ENCODE peak calls at places on chromosomes 1 and 21, in six cellular contexts. C is skeletal muscle cell; F is stimulated activated CD4-positive, alpha-beta T cell treated with anti-CD3 and anti-CD28 coated beads, TNF-alpha, amount 100 ng/mL, for 1 hour; B is GM18507; S is KG1; O is neural crest cell. J is an unnamed sample.

GRCh38 chr1:63946866-63947491 is 173.2 kb downstream of the ROR1 start:
- DNase-seq in C (no peak), F (no peak), B (no peak), S (no peak), O (no peak), J (peak; percentile 93)

GRCh38 chr21:14520535-14520934 is 25.6 kb downstream of the SAMSN1 start:
- DNase-seq in C (no peak), F (no peak), B (no peak), S (peak; percentile 55), O (no peak), J (no peak)

GRCh38 chr1:21781971-21782867 is 730 bp downstream of the USP48 start:
- DNase-seq in C (no peak), F (no peak), B (no peak), S (no peak), O (peak; percentile 26), J (no peak)

GRCh38 chr1:10771789-10772188 is 24.7 kb downstream of the CASZ1 start:
- DNase-seq in C (no peak), F (no peak), B (no peak), S (no peak), O (no peak), J (no peak)

GRCh38 chr1:223197923-223198627 is 55.0 kb upstream of the TLR5 start:
- DNase-seq in C (no peak), F (no peak), B (no peak), S (no peak), O (no peak), J (no peak)

GRCh38 chr1:162206300-162206699 is 136.8 kb downstream of the NOS1AP start:
- DNase-seq in C (no peak), F (no peak), B (no peak), S (no peak), O (no peak), J (no peak)

GRCh38 chr1:116377564-116378529 is 4.8 kb downstream of the ATP1A1 start:
- DNase-seq in C (peak; percentile 90), F (no peak), B (peak; percentile 30), S (no peak), O (no peak), J (peak; percentile 75)

GRCh38 chr1:51684776-51685175 is 67.9 kb downstream of the OSBPL9 start:
- DNase-seq in C (no peak), F (no peak), B (no peak), S (no peak), O (no peak), J (no peak)

GRCh38 chr1:25343872-25344271 is 5.7 kb downstream of the TMEM50A start:
- DNase-seq in C (peak; percentile 81), F (no peak), B (no peak), S (no peak), O (no peak), J (no peak)

GRCh38 chr1:153583976-153584375 is 18.3 kb upstream of the S100A2 start:
- DNase-seq in C (no peak), F (no peak), B (no peak), S (no peak), O (no peak), J (no peak)

GRCh38 chr1:17729909-17730308 is 25.2 kb upstream of the ACTL8 start:
- DNase-seq in C (no peak), F (no peak), B (no peak), S (no peak), O (no peak), J (no peak)

GRCh38 chr1:89760496-89760895 is 60.3 kb upstream of the LRRC8D start:
- DNase-seq in C (no peak), F (no peak), B (no peak), S (no peak), O (no peak), J (no peak)

GRCh38 chr1:54234284-54234683 is 34.3 kb downstream of the MRPL37 start:
- DNase-seq in C (no peak), F (no peak), B (no peak), S (no peak), O (no peak), J (no peak)

GRCh38 chr1:219465247-219466093 is 147.4 kb downstream of the ZC3H11B start:
- DNase-seq in C (no peak), F (no peak), B (no peak), S (no peak), O (no peak), J (no peak)

GRCh38 chr21:41611441-41611840 is 103.5 kb upstream of the TMPRSS2 start:
- DNase-seq in C (no peak), F (no peak), B (no peak), S (no peak), O (no peak), J (no peak)

GRCh38 chr1:113205980-113206766 is 133.2 kb downstream of the LRIG2 start:
- DNase-seq in C (no peak), F (no peak), B (no peak), S (no peak), O (no peak), J (no peak)

GRCh38 chr1:41282679-41283317 is 40.7 kb upstream of the SCMH1 start:
- DNase-seq in C (no peak), F (no peak), B (peak; percentile 22), S (no peak), O (peak; percentile 50), J (no peak)

GRCh38 chr1:223628233-223628632 is 37.3 kb downstream of the CAPN8 start:
- DNase-seq in C (no peak), F (no peak), B (peak; percentile 7), S (no peak), O (peak; percentile 41), J (no peak)

GRCh38 chr1:112507896-112508241 is 896 bp upstream of the WNT2B start:
- DNase-seq in C (no peak), F (no peak), B (no peak), S (no peak), O (no peak), J (no peak)

GRCh38 chr1:184832517-184832916 is 77.9 kb upstream of the EDEM3 start:
- DNase-seq in C (no peak), F (no peak), B (no peak), S (no peak), O (no peak), J (no peak)

GRCh38 chr1:218249757-218250156 is 35.3 kb upstream of the RRP15 start:
- DNase-seq in C (no peak), F (no peak), B (no peak), S (no peak), O (no peak), J (no peak)

GRCh38 chr1:78779831-78780230 is 130.2 kb downstream of the IFI44 start:
- DNase-seq in C (peak; percentile 25), F (no peak), B (no peak), S (no peak), O (no peak), J (no peak)